ENCODE peak calls at places on chromosome 18, in eight cellular contexts. H is stimulated activated CD8-positive, alpha-beta memory T cell treated with anti-CD3 and anti-CD28 coated beads, Interleukin-4, amount 100 ng/mL, for 4 hours; O is activated T-helper 2 cell treated with anti-CD3 and anti-CD28 coated beads, Interferon-gamma antibody, Interleukin-2, Interleukin-4, amounts not matched to agents 10 μg/mL and 5 μg/mL and 100 μg/mL, durations not matched to agents 14 hours and 24 hours and 36 hours; A is M059J; U is left cardiac atrium; T is HAP-1; B is activated CD4-positive, alpha-beta T cell treated with anti-CD3 and anti-CD28 coated beads, Interleukin-2, amount 50 U/mL, for 1 hour; S is right atrium auricular region. L is an unnamed sample.

GRCh38 chr18:23238152-23238531 is 102.9 kb downstream of the CABLES1 start:
- DNase-seq in H (no peak), O (no peak), A (peak), U (peak), T (no peak), B (no peak), S (peak), L (peak)

GRCh38 chr18:31566576-31567306 is 24.9 kb upstream of the TTR start:
- DNase-seq in H (no peak), O (no peak), A (no peak), U (no peak), T (no peak), B (no peak), S (peak), L (no peak)

GRCh38 chr18:36772339-36772738 is 56.5 kb downstream of the TPGS2 start:
- DNase-seq in H (no peak), O (no peak), A (peak), U (no peak), T (no peak), B (no peak), S (no peak), L (no peak)

GRCh38 chr18:22694954-22695353 is 238.2 kb upstream of the RBBP8 start:
- DNase-seq in H (no peak), O (no peak), A (peak), U (peak), T (peak), B (no peak), S (peak), L (peak)

GRCh38 chr18:60686142-60686541 is 313.6 kb upstream of the MC4R start:
- DNase-seq in H (no peak), O (no peak), A (no peak), U (no peak), T (no peak), B (no peak), S (no peak), L (no peak)

GRCh38 chr18:79523738-79524180 is 128.0 kb downstream of the NFATC1 start:
- DNase-seq in H (peak), O (peak), A (no peak), U (no peak), T (peak), B (peak), S (peak), L (no peak)

GRCh38 chr18:77089796-77090285 is 42.7 kb downstream of the MBP start:
- DNase-seq in H (no peak), O (no peak), A (no peak), U (no peak), T (no peak), B (no peak), S (no peak), L (no peak)

GRCh38 chr18:58287626-58288289 is 243.7 kb downstream of the NEDD4L start:
- DNase-seq in H (no peak), O (no peak), A (peak), U (no peak), T (peak), B (no peak), S (no peak), L (peak)

GRCh38 chr18:24024425-24024824 is 9.9 kb downstream of the TTC39C start:
- DNase-seq in H (no peak), O (no peak), A (no peak), U (no peak), T (no peak), B (no peak), S (no peak), L (no peak)

GRCh38 chr18:36706313-36706881 is 122.4 kb downstream of the TPGS2 start:
- DNase-seq in H (no peak), O (no peak), A (peak), U (no peak), T (no peak), B (no peak), S (no peak), L (no peak)

GRCh38 chr18:8705941-8706544 is 687 bp downstream of the MTCL1 start:
- DNase-seq in H (no peak), O (no peak), A (peak), U (peak), T (peak), B (no peak), S (no peak), L (peak)

GRCh38 chr18:2988041-2988794 is 24.7 kb downstream of the LPIN2 start:
- DNase-seq in H (no peak), O (no peak), A (peak), U (no peak), T (no peak), B (no peak), S (no peak), L (no peak)

GRCh38 chr18:48300463-48300961 is 108.7 kb downstream of the ZBTB7C start:
- DNase-seq in H (no peak), O (no peak), A (peak), U (peak), T (peak), B (no peak), S (no peak), L (no peak)

GRCh38 chr18:2891526-2892431 is 45.0 kb downstream of the EMILIN2 start:
- DNase-seq in H (no peak), O (no peak), A (no peak), U (no peak), T (no peak), B (no peak), S (peak), L (no peak)

L was measured in thyroid gland.